ENCODE peak calls at places on chromosomes 11 and 22, in six cellular contexts. N is brain microvascular endothelial cell; C is effector memory CD4-positive, alpha-beta T cell; H is upper lobe of right lung; L is body of pancreas; B is CD4-positive, alpha-beta memory T cell. F is an unnamed sample.
A peak's percentile ranks its signal among the peaks of the same experiment; 100 is the strongest.

GRCh38 chr11:93591247-93591898 is 48.2 kb upstream of the SMCO4 start:
- DNase-seq in L (no peak), H (no peak), B (no peak), C (no peak), N (peak; percentile 79), F (peak; percentile 76)

GRCh38 chr11:95230054-95231034 is 658 bp downstream of the SESN3 start:
- DNase-seq in H (no peak), N (peak; percentile 7), L (no peak), C (no peak), B (peak; percentile 28), F (peak; percentile 40)

GRCh38 chr11:3959015-3959917 is 103.8 kb downstream of the STIM1 start:
- DNase-seq in N (peak; percentile 76), L (no peak), B (no peak), H (no peak), C (no peak), F (peak; percentile 41)

GRCh38 chr11:93166867-93167266 is 30.9 kb downstream of the SLC36A4 start:
- DNase-seq in H (no peak), C (no peak), B (no peak), L (no peak), N (no peak), F (no peak)

GRCh38 chr11:76086713-76087635 is 119.3 kb downstream of the WNT11 start:
- DNase-seq in N (peak; percentile 63), H (no peak), B (no peak), L (no peak), C (no peak), F (no peak)

GRCh38 chr22:34330432-34330831 is 410.2 kb upstream of the LARGE1 start:
- DNase-seq in B (no peak), C (no peak), N (no peak), L (no peak), H (no peak), F (no peak)

GRCh38 chr11:131864205-131864604 is 493.8 kb downstream of the NTM start:
- DNase-seq in C (no peak), L (no peak), N (no peak), B (no peak), H (no peak), F (no peak)

GRCh38 chr11:34860518-34860917 is 55.7 kb downstream of the APIP start:
- DNase-seq in N (no peak), L (no peak), H (no peak), C (no peak), B (no peak), F (no peak)

GRCh38 chr11:65204646-65205601 is 23.2 kb downstream of the CAPN1 start:
- DNase-seq in C (peak; percentile 38), L (no peak), B (peak; percentile 54), H (peak; percentile 73), N (no peak), F (peak; percentile 64)

GRCh38 chr22:21904250-21904789 is 36.9 kb upstream of the MAPK1 start:
- DNase-seq in C (no peak), N (no peak), L (no peak), B (no peak), H (no peak), F (no peak)

GRCh38 chr11:112612283-112612849 is 348.9 kb upstream of the NCAM1 start:
- DNase-seq in L (no peak), B (no peak), N (no peak), C (no peak), H (no peak), F (peak; percentile 23)

GRCh38 chr22:46263208-46263575 is at the start of gene PKDREJ:
- DNase-seq in L (no peak), C (no peak), N (no peak), B (no peak), H (no peak), F (no peak)

GRCh38 chr11:93059074-93059957 is 89.9 kb downstream of the MTNR1B start:
- DNase-seq in L (no peak), N (peak; percentile 71), B (no peak), C (no peak), H (no peak), F (peak; percentile 48)

GRCh38 chr22:50738649-50739227 is 734 bp downstream of the ACR start:
- DNase-seq in B (no peak), L (no peak), N (no peak), H (peak; percentile 44), C (no peak), F (no peak)

GRCh38 chr11:65429724-65430405 is 7.3 kb downstream of the NEAT1 start:
- DNase-seq in B (peak; percentile 48), H (peak; percentile 87), L (peak; percentile 82), N (peak; percentile 66), C (no peak), F (no peak)

GRCh38 chr22:26367402-26368245 is 61.4 kb upstream of the ASPHD2 start:
- DNase-seq in L (peak; percentile 39), B (peak; percentile 51), N (peak; percentile 32), C (peak; percentile 29), H (no peak), F (peak; percentile 61)

GRCh38 chr11:65286686-65287085 is 24.9 kb downstream of the POLA2 start:
- DNase-seq in L (no peak), B (no peak), C (no peak), N (no peak), H (no peak), F (no peak)

GRCh38 chr11:29802522-29802921 is 214.3 kb downstream of the KCNA4 start:
- DNase-seq in C (no peak), B (no peak), L (no peak), H (no peak), N (no peak), F (no peak)

GRCh38 chr11:1728281-1728680 is 22.1 kb downstream of the IFITM10 start:
- DNase-seq in C (no peak), B (no peak), N (no peak), L (no peak), H (no peak), F (no peak)

GRCh38 chr11:1730230-1730629 is 20.2 kb downstream of the IFITM10 start:
- DNase-seq in L (no peak), B (no peak), C (no peak), H (no peak), N (no peak), F (no peak)

GRCh38 chr11:1729692-1730011 is 20.7 kb downstream of the IFITM10 start:
- DNase-seq in B (no peak), N (no peak), L (no peak), H (no peak), C (no peak), F (no peak)

GRCh38 chr11:1727861-1728260 is 22.5 kb downstream of the IFITM10 start:
- DNase-seq in H (no peak), C (no peak), B (no peak), L (no peak), N (no peak), F (no peak)

GRCh38 chr11:1728931-1729691 is 21.3 kb downstream of the IFITM10 start:
- DNase-seq in C (no peak), B (no peak), L (no peak), H (no peak), N (no peak), F (no peak)
- H3K27me3 ChIP-seq in C (peaks cover 3% of the 10 kb centered on the region), B (peaks cover 24% of the 10 kb centered on the region), L (no peaks in the 10 kb centered on the region), H (peaks cover 33% of the 10 kb centered on the region), N (peaks cover 3% of the 10 kb centered on the region), F (peaks cover 43% of the 10 kb centered on the region)

GRCh38 chr11:30868495-30869130 is 282.5 kb upstream of the MPPED2 start:
- DNase-seq in N (no peak), H (no peak), B (no peak), L (no peak), C (no peak), F (no peak)

GRCh38 chr11:30861506-30861905 is 275.4 kb upstream of the MPPED2 start:
- DNase-seq in L (no peak), B (no peak), H (no peak), N (no peak), C (no peak), F (no peak)

GRCh38 chr11:30859709-30860108 is 273.6 kb upstream of the MPPED2 start:
- DNase-seq in N (no peak), C (no peak), B (no peak), H (no peak), L (no peak), F (no peak)

GRCh38 chr11:30860970-30861369 is 274.8 kb upstream of the MPPED2 start:
- DNase-seq in B (no peak), L (no peak), C (no peak), H (no peak), N (no peak), F (no peak)

GRCh38 chr11:30863177-30863576 is 277.0 kb upstream of the MPPED2 start:
- DNase-seq in H (no peak), C (no peak), L (no peak), B (no peak), N (no peak), F (no peak)
- H3K27ac ChIP-seq in H (no peak overlapping the region), C (no peak overlapping the region), L (no peak overlapping the region), B (no peak overlapping the region), N (no peak overlapping the region), F (no peak overlapping the region)

GRCh38 chr11:57277845-57278720 is 41.0 kb upstream of the APLNR start:
- DNase-seq in L (peak; percentile 70), H (peak; percentile 75), B (no peak), N (peak; percentile 80), C (no peak), F (peak; percentile 92)
- H3K4me3 ChIP-seq in L (no peak overlapping the region), H (no peak overlapping the region), B (no peak overlapping the region), N (peak overlapping the region; percentile 32), C (no peak overlapping the region), F (no peak overlapping the region)

DNA sequence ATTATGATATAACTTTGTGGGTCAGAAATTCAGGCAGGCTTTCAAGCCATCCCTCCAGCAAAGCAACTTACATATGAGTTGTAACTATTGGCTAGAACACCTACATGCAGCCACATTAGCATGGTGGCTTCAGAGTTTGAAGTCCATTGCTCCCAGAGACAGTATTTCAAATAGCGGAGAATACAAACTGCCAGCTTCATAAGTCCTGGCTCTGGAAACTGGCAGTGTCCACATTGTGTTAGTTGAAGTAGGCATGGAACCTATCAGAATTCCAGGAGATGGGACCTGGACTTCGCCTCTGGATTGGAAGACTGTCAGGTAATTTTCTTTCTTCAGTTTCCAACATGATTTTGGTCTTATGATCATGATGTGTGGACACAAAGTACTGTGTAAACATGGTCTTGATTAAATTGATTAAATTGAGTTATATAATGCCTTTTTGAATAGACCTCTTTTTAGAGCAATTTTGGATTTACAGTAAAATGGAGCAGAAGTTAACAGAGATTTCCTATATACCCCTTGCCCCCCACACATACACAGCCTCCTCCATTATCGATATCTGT is 209.9 kb upstream of the NAV2 start:
- DNase-seq in B (no peak), C (no peak), H (no peak), N (no peak), L (no peak), F (no peak)
- H3K27me3 ChIP-seq in B (no peaks in the 10 kb centered on the region), C (no peaks in the 10 kb centered on the region), H (no peaks in the 10 kb centered on the region), N (no peaks in the 10 kb centered on the region), L (no peaks in the 10 kb centered on the region), F (no peaks in the 10 kb centered on the region)

DNA sequence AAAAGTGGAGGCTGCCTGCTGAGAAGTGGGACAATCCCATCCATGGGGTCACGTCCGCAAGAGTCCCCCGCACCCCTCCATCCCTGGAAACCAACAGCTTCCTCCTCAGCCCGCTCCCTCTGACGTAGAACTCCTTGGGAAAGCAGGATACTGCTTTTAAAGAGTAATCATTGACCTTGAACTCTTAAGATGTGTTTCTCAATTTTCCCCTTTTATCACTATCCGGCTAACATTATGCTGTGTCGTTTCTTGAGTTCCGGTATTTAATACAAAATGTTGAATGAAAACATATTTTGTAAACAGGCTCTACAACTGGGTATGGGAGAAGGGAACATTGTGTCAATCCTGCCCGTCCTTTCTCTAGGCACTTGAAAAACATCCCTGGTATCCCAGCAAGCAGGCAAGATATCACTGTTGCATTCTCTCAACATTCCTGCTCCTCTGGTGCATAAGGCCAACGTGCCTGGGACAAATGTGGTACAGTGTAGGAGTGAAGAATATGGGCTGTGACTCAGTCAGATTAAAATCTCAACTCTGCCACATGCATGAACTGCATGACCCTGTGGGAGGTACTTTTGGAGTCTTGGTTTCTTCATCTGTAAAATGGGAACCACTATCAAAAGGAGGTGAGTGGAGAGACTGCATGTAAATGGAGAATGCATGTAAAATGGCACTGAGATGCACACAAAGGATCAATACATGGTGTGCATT is 52.8 kb downstream of the WT1 start:
- DNase-seq in L (no peak), B (no peak), H (no peak), N (no peak), C (no peak), F (no peak)
- H3K27ac ChIP-seq in L (no peak overlapping the region), B (no peak overlapping the region), H (no peak overlapping the region), N (no peak overlapping the region), C (no peak overlapping the region), F (no peak overlapping the region)

F was measured in cardiac muscle cell.